ENCODE peak calls at places on chromosomes 7 and 10, in five cellular contexts. One of them, this sample, is unnamed.

GRCh38 chr7:7554647-7555575 is 11.8 kb upstream of the MIOS start:
- DNase-seq in CD4-positive, alpha-beta memory T cell: no peak
- DNase-seq in astrocyte: no peak
- DNase-seq in breast epithelium: no peak
- DNase-seq in lung: no peak
- DNase-seq in this sample: no peak

GRCh38 chr10:77865585-77866324 is 60.8 kb downstream of the DLG5 start:
- DNase-seq in astrocyte: no peak
- DNase-seq in CD4-positive, alpha-beta memory T cell: no peak
- DNase-seq in breast epithelium: peak; percentile 62
- DNase-seq in lung: no peak
- DNase-seq in this sample: no peak

GRCh38 chr10:125014984-125015944 is 73.3 kb downstream of the ZRANB1 start:
- DNase-seq in lung: no peak
- DNase-seq in astrocyte: no peak
- DNase-seq in breast epithelium: no peak
- DNase-seq in CD4-positive, alpha-beta memory T cell: no peak
- DNase-seq in this sample: no peak

GRCh38 chr7:80415522-80415921 is 96.3 kb downstream of the GNAT3 start:
- DNase-seq in CD4-positive, alpha-beta memory T cell: no peak
- DNase-seq in breast epithelium: no peak
- DNase-seq in astrocyte: no peak
- DNase-seq in lung: no peak
- DNase-seq in this sample: no peak

GRCh38 chr7:151491859-151492258 is 27.8 kb downstream of the RHEB start:
- DNase-seq in lung: no peak
- DNase-seq in CD4-positive, alpha-beta memory T cell: no peak
- DNase-seq in astrocyte: peak; percentile 93
- DNase-seq in breast epithelium: no peak
- DNase-seq in this sample: no peak

GRCh38 chr7:157684157-157684595 is 347.4 kb downstream of the DNAJB6 start:
- DNase-seq in astrocyte: peak; percentile 30
- DNase-seq in lung: no peak
- DNase-seq in breast epithelium: no peak
- DNase-seq in CD4-positive, alpha-beta memory T cell: no peak
- DNase-seq in this sample: no peak

GRCh38 chr7:54995631-54996340 is 23.0 kb upstream of the EGFR start:
- DNase-seq in lung: no peak
- DNase-seq in CD4-positive, alpha-beta memory T cell: peak; percentile 26
- DNase-seq in astrocyte: peak; percentile 81
- DNase-seq in breast epithelium: no peak
- DNase-seq in this sample: peak; percentile 57

GRCh38 chr7:2751086-2751485 is 63.1 kb downstream of the AMZ1 start:
- DNase-seq in CD4-positive, alpha-beta memory T cell: no peak
- DNase-seq in astrocyte: no peak
- DNase-seq in lung: no peak
- DNase-seq in breast epithelium: no peak
- DNase-seq in this sample: no peak

GRCh38 chr7:14836571-14837189 is 65.9 kb downstream of the DGKB start:
- DNase-seq in CD4-positive, alpha-beta memory T cell: no peak
- DNase-seq in breast epithelium: no peak
- DNase-seq in astrocyte: peak; percentile 72
- DNase-seq in lung: no peak
- DNase-seq in this sample: no peak

GRCh38 chr10:65571011-65571570 is 1354.7 kb upstream of the LRRTM3 start:
- DNase-seq in breast epithelium: no peak
- DNase-seq in astrocyte: no peak
- DNase-seq in CD4-positive, alpha-beta memory T cell: no peak
- DNase-seq in lung: no peak
- DNase-seq in this sample: no peak

GRCh38 chr10:48523212-48523819 is 81.6 kb downstream of the ARHGAP22 start:
- DNase-seq in lung: peak; percentile 46
- DNase-seq in astrocyte: peak; percentile 96
- DNase-seq in CD4-positive, alpha-beta memory T cell: no peak
- DNase-seq in breast epithelium: no peak
- DNase-seq in this sample: no peak

GRCh38 chr10:48522011-48522765 is 82.7 kb downstream of the ARHGAP22 start:
- DNase-seq in astrocyte: peak; percentile 21
- DNase-seq in lung: no peak
- DNase-seq in breast epithelium: no peak
- DNase-seq in CD4-positive, alpha-beta memory T cell: no peak
- DNase-seq in this sample: no peak

GRCh38 chr10:48525956-48526355 is 78.9 kb downstream of the ARHGAP22 start:
- DNase-seq in lung: no peak
- DNase-seq in breast epithelium: no peak
- DNase-seq in CD4-positive, alpha-beta memory T cell: no peak
- DNase-seq in astrocyte: no peak
- DNase-seq in this sample: no peak

GRCh38 chr10:48525113-48525512 is 79.8 kb downstream of the ARHGAP22 start:
- DNase-seq in breast epithelium: no peak
- DNase-seq in lung: no peak
- DNase-seq in CD4-positive, alpha-beta memory T cell: no peak
- DNase-seq in astrocyte: no peak
- DNase-seq in this sample: no peak

GRCh38 chr10:48523820-48524758 is 80.8 kb downstream of the ARHGAP22 start:
- DNase-seq in lung: no peak
- DNase-seq in breast epithelium: no peak
- DNase-seq in CD4-positive, alpha-beta memory T cell: no peak
- DNase-seq in astrocyte: no peak
- DNase-seq in this sample: no peak
- H3K4me3 ChIP-seq in lung: peak overlapping the region; percentile 22
- H3K4me3 ChIP-seq in breast epithelium: peak overlapping the region; percentile 39
- H3K4me3 ChIP-seq in CD4-positive, alpha-beta memory T cell: no peak overlapping the region
- H3K4me3 ChIP-seq in astrocyte: peak overlapping the region; percentile 56
- H3K4me3 ChIP-seq in this sample: peak overlapping the region; percentile 56

GRCh38 chr7:84194484-84195260 is at the start of gene SEMA3A:
- DNase-seq in lung: no peak
- DNase-seq in CD4-positive, alpha-beta memory T cell: peak; percentile 22
- DNase-seq in astrocyte: peak; percentile 92
- DNase-seq in breast epithelium: no peak
- DNase-seq in this sample: no peak
- H3K4me1 ChIP-seq in lung: no peaks in the 10 kb centered on the region
- H3K4me1 ChIP-seq in CD4-positive, alpha-beta memory T cell: no peaks in the 10 kb centered on the region
- H3K4me1 ChIP-seq in astrocyte: peaks cover 17% of the 10 kb centered on the region
- H3K4me1 ChIP-seq in breast epithelium: no peaks in the 10 kb centered on the region
- H3K4me1 ChIP-seq in this sample: peaks cover 13% of the 10 kb centered on the region

DNA sequence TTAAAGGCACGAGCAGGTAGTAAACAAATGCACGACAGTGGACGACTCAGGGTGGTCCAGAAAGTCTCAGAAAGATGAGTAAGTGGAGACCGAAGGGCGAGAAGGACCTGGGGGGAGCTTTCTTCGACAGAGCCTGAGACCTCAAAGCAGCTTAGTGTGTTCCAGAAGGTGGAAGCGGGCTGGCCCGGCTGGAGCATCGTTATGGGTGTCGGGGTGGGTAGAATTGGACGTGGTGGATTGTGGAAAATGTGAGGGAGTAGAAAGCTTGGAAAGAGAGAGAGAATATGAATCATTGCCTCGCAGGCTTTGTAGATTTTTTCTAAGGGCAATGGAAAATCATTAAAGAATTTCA is 631 bp downstream of the MCM10 start:
- DNase-seq in lung: no peak
- DNase-seq in CD4-positive, alpha-beta memory T cell: no peak
- DNase-seq in breast epithelium: no peak
- DNase-seq in astrocyte: no peak
- DNase-seq in this sample: no peak
- H3K4me3 ChIP-seq in lung: no peak overlapping the region
- H3K4me3 ChIP-seq in CD4-positive, alpha-beta memory T cell: peak overlapping the region; percentile 50
- H3K4me3 ChIP-seq in breast epithelium: no peak overlapping the region
- H3K4me3 ChIP-seq in astrocyte: peak overlapping the region; percentile 78
- H3K4me3 ChIP-seq in this sample: peak overlapping the region; percentile 51

GRCh38 chr10:59879363-59879935 is 26.9 kb downstream of the CCDC6 start:
- DNase-seq in CD4-positive, alpha-beta memory T cell: no peak
- DNase-seq in lung: no peak
- DNase-seq in astrocyte: no peak
- DNase-seq in breast epithelium: no peak
- DNase-seq in this sample: no peak
- H3K4me1 ChIP-seq in CD4-positive, alpha-beta memory T cell: peaks cover 45% of the 10 kb centered on the region
- H3K4me1 ChIP-seq in lung: peaks cover 3% of the 10 kb centered on the region
- H3K4me1 ChIP-seq in astrocyte: peaks cover 12% of the 10 kb centered on the region
- H3K4me1 ChIP-seq in breast epithelium: no peaks in the 10 kb centered on the region
- H3K4me1 ChIP-seq in this sample: peaks cover 69% of the 10 kb centered on the region

GRCh38 chr7:25091129-25091528 is 33.9 kb downstream of the CYCS start:
- DNase-seq in astrocyte: no peak
- DNase-seq in breast epithelium: no peak
- DNase-seq in lung: no peak
- DNase-seq in CD4-positive, alpha-beta memory T cell: no peak
- DNase-seq in this sample: no peak
- H3K4me3 ChIP-seq in astrocyte: no peak overlapping the region
- H3K4me3 ChIP-seq in breast epithelium: no peak overlapping the region
- H3K4me3 ChIP-seq in lung: no peak overlapping the region
- H3K4me3 ChIP-seq in CD4-positive, alpha-beta memory T cell: no peak overlapping the region
- H3K4me3 ChIP-seq in this sample: no peak overlapping the region

GRCh38 chr7:23474098-23474828 is 4.0 kb upstream of the IGF2BP3 start:
- DNase-seq in CD4-positive, alpha-beta memory T cell: peak; percentile 26
- DNase-seq in breast epithelium: no peak
- DNase-seq in lung: peak; percentile 66
- DNase-seq in astrocyte: peak; percentile 87
- DNase-seq in this sample: peak; percentile 91
- H3K4me1 ChIP-seq in CD4-positive, alpha-beta memory T cell: peaks cover 37% of the 10 kb centered on the region
- H3K4me1 ChIP-seq in breast epithelium: peaks cover 8% of the 10 kb centered on the region
- H3K4me1 ChIP-seq in lung: peaks cover 19% of the 10 kb centered on the region
- H3K4me1 ChIP-seq in astrocyte: peaks cover 15% of the 10 kb centered on the region
- H3K4me1 ChIP-seq in this sample: peaks cover 37% of the 10 kb centered on the region

GRCh38 chr10:101223274-101224059 is 5.8 kb downstream of the LBX1 start:
- DNase-seq in breast epithelium: no peak
- DNase-seq in astrocyte: no peak
- DNase-seq in CD4-positive, alpha-beta memory T cell: no peak
- DNase-seq in lung: no peak
- DNase-seq in this sample: no peak
- H3K4me3 ChIP-seq in breast epithelium: peak overlapping the region; percentile 37
- H3K4me3 ChIP-seq in astrocyte: peak overlapping the region; percentile 14
- H3K4me3 ChIP-seq in CD4-positive, alpha-beta memory T cell: peak overlapping the region; percentile 38
- H3K4me3 ChIP-seq in lung: no peak overlapping the region
- H3K4me3 ChIP-seq in this sample: peak overlapping the region; percentile 47

GRCh38 chr10:121078036-121078435 is 226.9 kb downstream of the WDR11 start:
- DNase-seq in breast epithelium: no peak
- DNase-seq in lung: no peak
- DNase-seq in astrocyte: no peak
- DNase-seq in CD4-positive, alpha-beta memory T cell: no peak
- DNase-seq in this sample: no peak
- H3K4me1 ChIP-seq in breast epithelium: no peaks in the 10 kb centered on the region
- H3K4me1 ChIP-seq in lung: peaks cover 6% of the 10 kb centered on the region
- H3K4me1 ChIP-seq in astrocyte: peaks cover 3% of the 10 kb centered on the region
- H3K4me1 ChIP-seq in CD4-positive, alpha-beta memory T cell: no peaks in the 10 kb centered on the region
- H3K4me1 ChIP-seq in this sample: peaks cover 78% of the 10 kb centered on the region

GRCh38 chr10:129259128-129259527 is 207.9 kb upstream of the MGMT start:
- DNase-seq in lung: no peak
- DNase-seq in breast epithelium: no peak
- DNase-seq in astrocyte: no peak
- DNase-seq in CD4-positive, alpha-beta memory T cell: no peak
- DNase-seq in this sample: no peak
- H3K4me3 ChIP-seq in lung: no peak overlapping the region
- H3K4me3 ChIP-seq in breast epithelium: no peak overlapping the region
- H3K4me3 ChIP-seq in astrocyte: no peak overlapping the region
- H3K4me3 ChIP-seq in CD4-positive, alpha-beta memory T cell: no peak overlapping the region
- H3K4me3 ChIP-seq in this sample: no peak overlapping the region

GRCh38 chr10:5895365-5895764 is 5.3 kb downstream of the FBH1 start:
- DNase-seq in CD4-positive, alpha-beta memory T cell: no peak
- DNase-seq in astrocyte: no peak
- DNase-seq in breast epithelium: no peak
- DNase-seq in lung: no peak
- DNase-seq in this sample: no peak

GRCh38 chr10:5893321-5893720 is 3.3 kb downstream of the FBH1 start:
- DNase-seq in CD4-positive, alpha-beta memory T cell: no peak
- DNase-seq in lung: no peak
- DNase-seq in astrocyte: no peak
- DNase-seq in breast epithelium: no peak
- DNase-seq in this sample: no peak

GRCh38 chr10:5894873-5895272 is 4.8 kb downstream of the FBH1 start:
- DNase-seq in breast epithelium: no peak
- DNase-seq in lung: no peak
- DNase-seq in CD4-positive, alpha-beta memory T cell: no peak
- DNase-seq in astrocyte: no peak
- DNase-seq in this sample: no peak

GRCh38 chr10:5895804-5896203 is 5.8 kb downstream of the FBH1 start:
- DNase-seq in CD4-positive, alpha-beta memory T cell: peak; percentile 24
- DNase-seq in lung: no peak
- DNase-seq in breast epithelium: no peak
- DNase-seq in astrocyte: no peak
- DNase-seq in this sample: no peak

DNA sequence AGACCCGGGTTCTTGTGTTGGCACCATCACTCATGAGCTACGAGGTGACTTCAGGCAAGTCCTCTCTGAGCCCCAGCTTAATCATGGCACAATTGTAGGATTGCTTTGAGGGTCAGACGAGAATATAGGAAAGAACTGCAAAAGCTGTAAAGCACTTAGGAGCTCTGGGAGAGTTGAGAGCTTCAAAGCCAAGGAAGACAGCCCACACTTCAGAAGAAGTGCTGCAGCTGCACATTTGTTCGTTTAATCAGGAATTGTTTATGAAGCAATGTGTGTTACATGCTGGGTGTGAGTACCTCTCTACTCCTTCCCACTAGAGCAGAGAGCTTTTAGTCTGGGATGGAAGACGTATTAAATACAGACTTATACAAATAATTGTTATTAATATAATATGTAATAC is 4.4 kb downstream of the FBH1 start:
- DNase-seq in breast epithelium: no peak
- DNase-seq in lung: no peak
- DNase-seq in astrocyte: no peak
- DNase-seq in CD4-positive, alpha-beta memory T cell: no peak
- DNase-seq in this sample: no peak
- H3K4me1 ChIP-seq in breast epithelium: peaks cover 6% of the 10 kb centered on the region
- H3K4me1 ChIP-seq in lung: peaks cover 14% of the 10 kb centered on the region
- H3K4me1 ChIP-seq in astrocyte: peaks cover 15% of the 10 kb centered on the region
- H3K4me1 ChIP-seq in CD4-positive, alpha-beta memory T cell: peaks cover 46% of the 10 kb centered on the region
- H3K4me1 ChIP-seq in this sample: peaks cover 23% of the 10 kb centered on the region

This sample was measured in esophagus muscularis mucosa.